ENCODE peak calls at places on chromosome X, in eight cellular contexts. N is progenitor cell of endocrine pancreas; J is stimulated activated CD4-positive, alpha-beta T cell treated with anti-CD3 and anti-CD28 coated beads, Interleukin-15, amount 100 ng/mL, for 1 hour; F is HS-27A; E is fibroblast of lung; R is pons; Q is HFF-Myc; K is NCI-H460. P is an unnamed sample.

GRCh38 chrX:69614896-69615295 is 1.0 kb upstream of the EDA start:
- DNase-seq in N (no peak), J (no peak), F (no peak), E (no peak), R (no peak), Q (no peak), K (no peak), P (no peak)

GRCh38 chrX:46865281-46865680 is 28.4 kb downstream of the RP2 start:
- DNase-seq in N (no peak), J (no peak), F (peak; percentile 22), E (peak; percentile 69), R (peak; percentile 1), Q (peak; percentile 20), K (no peak), P (no peak)

GRCh38 chrX:13898084-13898483 is 81.2 kb upstream of the GPM6B start:
- DNase-seq in N (no peak), J (no peak), F (no peak), E (no peak), R (peak; percentile 77), Q (peak; percentile 6), K (peak; percentile 7), P (no peak)

GRCh38 chrX:139199945-139200344 is 330.6 kb upstream of the F9 start:
- DNase-seq in N (no peak), J (no peak), F (no peak), E (no peak), R (no peak), Q (no peak), K (no peak), P (no peak)

GRCh38 chrX:140274761-140275525 is 229.9 kb downstream of the SOX3 start:
- DNase-seq in N (no peak), J (no peak), F (no peak), E (peak; percentile 91), R (no peak), Q (no peak), K (peak; percentile 9), P (no peak)

GRCh38 chrX:150692296-150692695 is 900 bp upstream of the MTMR1 start:
- DNase-seq in N (no peak), J (no peak), F (no peak), E (no peak), R (no peak), Q (no peak), K (no peak), P (no peak)

GRCh38 chrX:136147320-136147901 is at the start of gene FHL1:
- DNase-seq in N (no peak), J (peak; percentile 23), F (no peak), E (peak; percentile 31), R (no peak), Q (no peak), K (peak; percentile 13), P (no peak)

GRCh38 chrX:123217077-123217476 is 33.0 kb downstream of the GRIA3 start:
- DNase-seq in N (no peak), J (no peak), F (no peak), E (peak; percentile 56), R (peak; percentile 16), Q (no peak), K (no peak), P (no peak)

GRCh38 chrX:130401415-130402210 is at the start of gene RBMX2:
- DNase-seq in N (peak; percentile 59), J (peak; percentile 49), F (peak; percentile 41), E (peak; percentile 62), R (peak; percentile 59), Q (peak; percentile 10), K (peak; percentile 76), P (peak; percentile 80)

GRCh38 chrX:49174723-49175122 is 3.0 kb downstream of the PLP2 start:
- DNase-seq in N (no peak), J (no peak), F (no peak), E (no peak), R (no peak), Q (no peak), K (no peak), P (no peak)

GRCh38 chrX:152907084-152907651 is 9.3 kb downstream of the ZNF185 start:
- DNase-seq in N (no peak), J (no peak), F (no peak), E (peak; percentile 93), R (no peak), Q (no peak), K (no peak), P (no peak)

GRCh38 chrX:117978402-117978801 is 138.2 kb downstream of the KLHL13 start:
- DNase-seq in N (no peak), J (no peak), F (no peak), E (no peak), R (no peak), Q (no peak), K (no peak), P (no peak)

GRCh38 chrX:70826715-70827114 is 81.8 kb downstream of the TEX11 start:
- DNase-seq in N (no peak), J (no peak), F (no peak), E (no peak), R (peak; percentile 1), Q (no peak), K (no peak), P (no peak)

GRCh38 chrX:35842657-35843056 is 44.5 kb downstream of the MAGEB16 start:
- DNase-seq in N (no peak), J (no peak), F (no peak), E (no peak), R (peak; percentile 37), Q (no peak), K (no peak), P (no peak)

GRCh38 chrX:146243071-146243470 is 425.4 kb downstream of the SLITRK2 start:
- DNase-seq in N (no peak), J (no peak), F (no peak), E (no peak), R (no peak), Q (no peak), K (no peak), P (no peak)

P was measured in ascending aorta.